ENCODE peak calls at places on chromosomes 6 and 20, in eight cellular contexts. I is pancreas, M is psoas muscle, Z is thyroid gland, K is IMR-90, R is body of pancreas, P is kidney epithelial cell, F is PC-3. U is an unnamed sample.

GRCh38 chr6:145660676-145661075 is 74.6 kb downstream of the EPM2A start:
- DNase-seq in I (no peak), M (no peak), Z (no peak), K (no peak), R (no peak), P (no peak), F (no peak), U (no peak)

GRCh38 chr6:89411019-89411268 is 1.1 kb downstream of the RRAGD start:
- DNase-seq in I (no peak), M (no peak), Z (peak; percentile 54), K (no peak), R (peak; percentile 61), P (no peak), F (no peak), U (no peak)

GRCh38 chr6:39686980-39687379 is 38.2 kb downstream of the KIF6 start:
- DNase-seq in I (no peak), M (no peak), Z (no peak), K (no peak), R (no peak), P (no peak), F (no peak), U (no peak)

GRCh38 chr6:100470721-100471120 is 6.0 kb upstream of the SIM1 start:
- DNase-seq in I (no peak), M (no peak), Z (no peak), K (no peak), R (no peak), P (no peak), F (peak; percentile 8), U (no peak)

GRCh38 chr6:147251072-147251471 is 46.9 kb downstream of the STXBP5 start:
- DNase-seq in I (no peak), M (peak; percentile 19), Z (no peak), K (no peak), R (no peak), P (no peak), F (no peak), U (no peak)

GRCh38 chr6:133505680-133506079 is 264.5 kb downstream of the EYA4 start:
- DNase-seq in I (no peak), M (no peak), Z (no peak), K (no peak), R (no peak), P (no peak), F (peak; percentile 2), U (no peak)

GRCh38 chr6:48199502-48199901 is 88.5 kb upstream of the PTCHD4 start:
- DNase-seq in I (no peak), M (no peak), Z (no peak), K (no peak), R (no peak), P (no peak), F (no peak), U (no peak)

GRCh38 chr6:41663558-41663957 is 25.3 kb downstream of the MDFI start:
- DNase-seq in I (no peak), M (peak; percentile 36), Z (no peak), K (no peak), R (no peak), P (no peak), F (no peak), U (no peak)

GRCh38 chr6:139150915-139151314 is 16.0 kb downstream of the HECA start:
- DNase-seq in I (no peak), M (no peak), Z (no peak), K (no peak), R (no peak), P (no peak), F (no peak), U (no peak)

GRCh38 chr20:36154696-36155628 is at the start of gene EPB41L1:
- DNase-seq in I (no peak), M (no peak), Z (peak; percentile 31), K (no peak), R (no peak), P (no peak), F (peak; percentile 11), U (no peak)

GRCh38 chr20:48153523-48153922 is 368.2 kb upstream of the SULF2 start:
- DNase-seq in I (peak; percentile 13), M (no peak), Z (no peak), K (no peak), R (peak; percentile 25), P (peak; percentile 1), F (peak; percentile 19), U (no peak)

GRCh38 chr6:139519571-139520031 is 145.2 kb upstream of the CITED2 start:
- DNase-seq in I (no peak), M (no peak), Z (no peak), K (peak; percentile 54), R (no peak), P (no peak), F (no peak), U (no peak)

GRCh38 chr6:65448806-65449397 is 258.1 kb downstream of the EYS start:
- DNase-seq in I (no peak), M (no peak), Z (no peak), K (no peak), R (no peak), P (no peak), F (no peak), U (no peak)

GRCh38 chr6:10518461-10519216 is 2.5 kb upstream of the GCNT2 start:
- DNase-seq in I (no peak), M (no peak), Z (no peak), K (peak; percentile 20), R (peak; percentile 14), P (no peak), F (peak; percentile 77), U (no peak)

GRCh38 chr6:115969930-115970273 is 90.8 kb downstream of the FRK start:
- DNase-seq in I (no peak), M (no peak), Z (no peak), K (peak; percentile 6), R (no peak), P (no peak), F (no peak), U (no peak)

GRCh38 chr6:71383891-71384489 is 95.4 kb downstream of the OGFRL1 start:
- DNase-seq in I (no peak), M (no peak), Z (peak; percentile 19), K (peak; percentile 72), R (no peak), P (no peak), F (peak; percentile 72), U (no peak)

GRCh38 chr20:35091808-35092523 is 641 bp downstream of the TRPC4AP start:
- DNase-seq in I (no peak), M (peak; percentile 90), Z (peak; percentile 9), K (peak; percentile 16), R (peak; percentile 31), P (no peak), F (no peak), U (no peak)

GRCh38 chr20:20450461-20451027 is 82.6 kb downstream of the INSM1 start:
- DNase-seq in I (no peak), M (no peak), Z (peak; percentile 36), K (no peak), R (peak; percentile 38), P (no peak), F (no peak), U (no peak)

GRCh38 chr6:167302796-167303195 is 11.7 kb downstream of the UNC93A start:
- DNase-seq in I (no peak), M (no peak), Z (no peak), K (no peak), R (no peak), P (no peak), F (no peak), U (no peak)

GRCh38 chr20:61477366-61477966 is 225.4 kb downstream of the CDH4 start:
- DNase-seq in I (no peak), M (no peak), Z (no peak), K (no peak), R (no peak), P (no peak), F (no peak), U (no peak)

GRCh38 chr20:53599910-53600632 is 6.4 kb upstream of the ZNF217 start:
- DNase-seq in I (no peak), M (no peak), Z (no peak), K (no peak), R (no peak), P (no peak), F (no peak), U (no peak)

GRCh38 chr20:46648903-46649649 is 2.2 kb downstream of the SLC13A3 start:
- DNase-seq in I (no peak), M (no peak), Z (no peak), K (no peak), R (no peak), P (no peak), F (no peak), U (no peak)

GRCh38 chr6:113402541-113402940 is 454.6 kb upstream of the MARCKS start:
- DNase-seq in I (peak; percentile 27), M (no peak), Z (peak; percentile 46), K (no peak), R (peak; percentile 70), P (no peak), F (no peak), U (no peak)

GRCh38 chr6:112044856-112045255 is 9.0 kb upstream of the CCN6 start:
- DNase-seq in I (no peak), M (no peak), Z (no peak), K (peak; percentile 93), R (no peak), P (peak; percentile 61), F (no peak), U (no peak)

GRCh38 chr6:36863670-36864540 is 10.7 kb downstream of the PPIL1 start:
- DNase-seq in I (no peak), M (no peak), Z (no peak), K (no peak), R (no peak), P (no peak), F (no peak), U (no peak)

GRCh38 chr6:155765275-155766194 is 309.9 kb upstream of the NOX3 start:
- DNase-seq in I (no peak), M (no peak), Z (no peak), K (peak; percentile 90), R (no peak), P (no peak), F (peak; percentile 35), U (no peak)
- TF ChIP-seq CTCF in I (no peak), M (no peak), Z (no peak), K (no peak), R (no peak), P (no peak), F (peak; percentile 24), U (no peak)

GRCh38 chr20:49852522-49853055 is 40.0 kb downstream of the SLC9A8 start:
- DNase-seq in I (no peak), M (no peak), Z (no peak), K (no peak), R (no peak), P (no peak), F (no peak), U (no peak)
- H3K4me3 ChIP-seq in I (no peak overlapping the region), M (no peak overlapping the region), Z (no peak overlapping the region), K (no peak overlapping the region), R (no peak overlapping the region), P (no peak overlapping the region), F (no peak overlapping the region), U (no peak overlapping the region)

DNA sequence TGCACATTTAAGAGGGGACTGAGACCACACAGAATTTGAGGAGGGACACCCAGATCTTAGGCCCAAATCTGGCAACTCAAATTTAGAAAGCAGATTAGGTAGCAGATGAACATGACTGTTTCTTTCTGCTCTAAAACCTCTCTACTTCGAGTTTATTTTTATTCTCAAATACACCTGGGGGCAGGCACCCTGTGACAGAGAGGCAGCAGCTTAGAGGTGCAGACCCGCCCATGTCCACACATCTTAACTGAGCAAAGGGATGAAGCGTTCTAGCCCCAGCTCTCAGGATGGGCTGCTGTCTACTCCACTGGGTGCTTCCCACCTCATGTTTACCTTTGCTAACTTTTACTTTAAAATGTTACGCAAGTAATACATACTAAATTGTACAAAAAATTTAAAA is 125.0 kb downstream of the SLC23A2 start:
- DNase-seq in I (no peak), M (no peak), Z (no peak), K (no peak), R (no peak), P (no peak), F (no peak), U (no peak)
- H3K36me3 ChIP-seq in I (no peaks in the 10 kb centered on the region), M (peaks cover 51% of the 10 kb centered on the region), Z (peaks cover 17% of the 10 kb centered on the region), K (peaks cover 30% of the 10 kb centered on the region), R (no peaks in the 10 kb centered on the region), P (no peaks in the 10 kb centered on the region), F (peaks cover 12% of the 10 kb centered on the region), U (peaks cover 3% of the 10 kb centered on the region)

GRCh38 chr6:75301088-75301487 is 16.5 kb upstream of the TMEM30A start:
- DNase-seq in I (no peak), M (no peak), Z (no peak), K (no peak), R (no peak), P (no peak), F (no peak), U (no peak)
- TF ChIP-seq CTCF in I (no peak), M (no peak), Z (no peak), K (no peak), R (no peak), P (no peak), F (no peak), U (no peak)

U was measured in GM06990.